ENCODE peak calls at places on chromosomes 13 and 19, in four cellular contexts. V, X, E and D are unnamed samples.

GRCh38 chr19:50244695-50245094 is 41.3 kb downstream of the MYH14 start:
- DNase-seq in V (no peak), X (no peak), E (no peak), D (no peak)

GRCh38 chr19:46634045-46634655 is 1.9 kb downstream of the GNG8 start:
- DNase-seq in E (peak; percentile 93), X (peak; percentile 65), V (peak; percentile 92), D (peak; percentile 94)

GRCh38 chr13:79458436-79458835 is 22.5 kb upstream of the NDFIP2 start:
- DNase-seq in E (no peak), V (no peak), X (no peak), D (no peak)

GRCh38 chr13:74586839-74587238 is 452.6 kb upstream of the KLF12 start:
- DNase-seq in V (no peak), E (no peak), X (no peak), D (no peak)

GRCh38 chr19:37986048-37986750 is 79.2 kb downstream of the SIPA1L3 start:
- DNase-seq in X (no peak), V (no peak), E (no peak), D (no peak)

GRCh38 chr13:35514166-35514565 is 37.7 kb upstream of the MAB21L1 start:
- DNase-seq in V (no peak), E (no peak), X (no peak), D (no peak)

GRCh38 chr13:100128373-100128772 is 39.5 kb downstream of the PCCA start:
- DNase-seq in X (no peak), V (no peak), E (no peak), D (no peak)

GRCh38 chr19:6551607-6552450 is 21.0 kb downstream of the TNFSF9 start:
- DNase-seq in V (peak; percentile 72), E (peak; percentile 43), X (no peak), D (no peak)

GRCh38 chr13:93244141-93244917 is 17.7 kb downstream of the GPC6 start:
- DNase-seq in X (no peak), E (no peak), V (no peak), D (no peak)

GRCh38 chr13:39202746-39203145 is 164.5 kb downstream of the NHLRC3 start:
- DNase-seq in V (no peak), E (no peak), X (no peak), D (no peak)

GRCh38 chr13:101915333-101915732 is 462.9 kb downstream of the ITGBL1 start:
- DNase-seq in E (no peak), V (no peak), X (no peak), D (no peak)

GRCh38 chr13:88627071-88627470 is 955.9 kb downstream of the SLITRK5 start:
- DNase-seq in V (no peak), E (no peak), X (no peak), D (no peak)

GRCh38 chr19:5271145-5271544 is 69.5 kb downstream of the PTPRS start:
- DNase-seq in V (no peak), X (no peak), E (no peak), D (no peak)

GRCh38 chr19:31140717-31141116 is 208.5 kb downstream of the TSHZ3 start:
- DNase-seq in E (no peak), X (no peak), V (no peak), D (no peak)

GRCh38 chr13:113557013-113557412 is 27.5 kb upstream of the TFDP1 start:
- DNase-seq in E (no peak), X (no peak), V (no peak), D (no peak)

GRCh38 chr13:29847501-29847983 is 2.9 kb downstream of the UBL3 start:
- DNase-seq in X (no peak), E (no peak), V (peak; percentile 36), D (no peak)

GRCh38 chr13:112985803-112986408 is 16.9 kb downstream of the MCF2L start:
- DNase-seq in V (no peak), X (no peak), E (no peak), D (no peak)

GRCh38 chr19:41415154-41415571 is 12.0 kb downstream of the B3GNT8 start:
- DNase-seq in E (no peak), V (no peak), X (no peak), D (no peak)

GRCh38 chr19:31316201-31316951 is 32.9 kb downstream of the TSHZ3 start:
- DNase-seq in E (no peak), V (no peak), X (no peak), D (peak; percentile 46)

GRCh38 chr13:52780092-52780491 is 40.5 kb upstream of the CNMD start:
- DNase-seq in V (no peak), X (no peak), E (no peak), D (no peak)

GRCh38 chr19:6773323-6773931 is 919 bp downstream of the VAV1 start:
- DNase-seq in V (peak; percentile 54), X (peak; percentile 41), E (peak; percentile 40), D (no peak)

GRCh38 chr19:11247391-11247790 is 8.0 kb downstream of the ANGPTL8 start:
- DNase-seq in V (no peak), E (no peak), X (peak; percentile 90), D (peak; percentile 64)

GRCh38 chr19:827710-828321 is at the start of gene AZU1:
- DNase-seq in X (no peak), V (no peak), E (no peak), D (no peak)

GRCh38 chr13:40430234-40430633 is 236.2 kb downstream of the FOXO1 start:
- DNase-seq in X (no peak), E (no peak), V (no peak), D (peak; percentile 31)

GRCh38 chr19:18496167-18496979 is 25.5 kb downstream of the ELL start:
- DNase-seq in X (peak; percentile 33), V (peak; percentile 36), E (peak; percentile 26), D (no peak)

GRCh38 chr13:113815151-113816058 is 48.5 kb downstream of the GAS6 start:
- DNase-seq in E (peak; percentile 19), V (peak; percentile 38), X (no peak), D (no peak)

GRCh38 chr13:29689548-29689947 is 94.1 kb upstream of the SLC7A1 start:
- DNase-seq in X (no peak), E (no peak), V (no peak), D (no peak)

GRCh38 chr13:44331912-44332840 is 41.4 kb upstream of the SERP2 start:
- DNase-seq in X (peak; percentile 69), E (no peak), V (no peak), D (peak; percentile 88)

GRCh38 chr13:58298556-58299135 is 667.1 kb downstream of the PCDH17 start:
- DNase-seq in V (no peak), X (no peak), E (no peak), D (no peak)

GRCh38 chr13:32425158-32425557 is 2.8 kb downstream of the N4BP2L1 start:
- DNase-seq in X (no peak), V (no peak), E (no peak), D (no peak)

GRCh38 chr13:91714726-91715334 is 316.4 kb downstream of the GPC5 start:
- DNase-seq in E (no peak), X (no peak), V (no peak), D (no peak)